ENCODE peak calls at places on chromosomes 3 and 15, in four cellular contexts. One of them, this sample, is unnamed.
A peak's percentile ranks its signal among the peaks of the same experiment; 100 is the strongest.

GRCh38 chr3:126087552-126088175 is 3.7 kb upstream of the SLC41A3 start:
- DNase-seq in GM10248: no peak
- DNase-seq in K562: no peak
- DNase-seq in amygdala: no peak
- DNase-seq in this sample: peak; percentile 52

GRCh38 chr3:18725668-18726407 is 300.7 kb upstream of the SATB1 start:
- DNase-seq in GM10248: no peak
- DNase-seq in K562: no peak
- DNase-seq in amygdala: no peak
- DNase-seq in this sample: no peak

GRCh38 chr3:58474348-58474911 is 17.5 kb upstream of the KCTD6 start:
- DNase-seq in GM10248: no peak
- DNase-seq in K562: no peak
- DNase-seq in amygdala: no peak
- DNase-seq in this sample: peak; percentile 55

GRCh38 chr3:40876496-40876895 is 322.8 kb upstream of the CTNNB1 start:
- DNase-seq in GM10248: no peak
- DNase-seq in K562: no peak
- DNase-seq in amygdala: no peak
- DNase-seq in this sample: no peak

GRCh38 chr3:48663489-48664312 is 1.0 kb upstream of the CELSR3 start:
- DNase-seq in GM10248: peak; percentile 100
- DNase-seq in K562: peak; percentile 97
- DNase-seq in amygdala: peak; percentile 96
- DNase-seq in this sample: peak; percentile 99

GRCh38 chr3:73056365-73057150 is 4.9 kb upstream of the EBLN2 start:
- DNase-seq in GM10248: peak; percentile 26
- DNase-seq in K562: no peak
- DNase-seq in amygdala: no peak
- DNase-seq in this sample: peak; percentile 16

GRCh38 chr3:64151335-64151871 is 73.9 kb downstream of the PRICKLE2 start:
- DNase-seq in GM10248: no peak
- DNase-seq in K562: no peak
- DNase-seq in amygdala: no peak
- DNase-seq in this sample: no peak

GRCh38 chr15:95405447-95405846 is 925.1 kb upstream of the NR2F2 start:
- DNase-seq in GM10248: no peak
- DNase-seq in K562: no peak
- DNase-seq in amygdala: no peak
- DNase-seq in this sample: no peak

GRCh38 chr15:101019351-101019750 is 100.2 kb downstream of the LRRK1 start:
- DNase-seq in GM10248: no peak
- DNase-seq in K562: no peak
- DNase-seq in amygdala: no peak
- DNase-seq in this sample: no peak

GRCh38 chr15:25057574-25057973 is 102.8 kb downstream of the SNRPN start:
- DNase-seq in GM10248: no peak
- DNase-seq in K562: no peak
- DNase-seq in amygdala: no peak
- DNase-seq in this sample: no peak

GRCh38 chr3:141878812-141879211 is 2.4 kb downstream of the ATP1B3 start:
- DNase-seq in GM10248: no peak
- DNase-seq in K562: no peak
- DNase-seq in amygdala: no peak
- DNase-seq in this sample: no peak

This sample was measured in OCI-LY7.